ENCODE peak calls at places on chromosomes 3 and 15, in four cellular contexts. H, Q, A and R are unnamed samples.

GRCh38 chr3:57278237-57278636 is 14.2 kb downstream of the ASB14 start:
- DNase-seq in Q (no peak), A (no peak), H (no peak), R (no peak)

GRCh38 chr3:47163023-47163989 is 607 bp downstream of the SETD2 start:
- DNase-seq in A (peak), H (peak), Q (no peak), R (no peak)

GRCh38 chr3:101722394-101723173 is 1.8 kb upstream of the CEP97 start:
- DNase-seq in A (no peak), H (no peak), Q (no peak), R (no peak)

GRCh38 chr3:110332591-110332990 is 739.0 kb upstream of the NECTIN3 start:
- DNase-seq in A (no peak), Q (no peak), H (peak), R (no peak)

GRCh38 chr3:190497809-190498208 is 16.1 kb upstream of the IL1RAP start:
- DNase-seq in A (no peak), Q (no peak), H (no peak), R (no peak)

GRCh38 chr3:53718462-53718861 is 127.8 kb downstream of the CHDH start:
- DNase-seq in H (no peak), A (no peak), Q (no peak), R (no peak)

GRCh38 chr15:89912145-89912673 is 543 bp downstream of the ARPIN start:
- DNase-seq in Q (no peak), A (peak), H (peak), R (no peak)

GRCh38 chr15:71301958-71302621 is 186.8 kb downstream of the THSD4 start:
- DNase-seq in A (no peak), H (no peak), Q (no peak), R (no peak)

GRCh38 chr3:165803471-165803870 is 33.8 kb downstream of the BCHE start:
- DNase-seq in Q (no peak), H (no peak), A (no peak), R (no peak)

GRCh38 chr3:165800970-165801369 is 36.3 kb downstream of the BCHE start:
- DNase-seq in A (peak), Q (no peak), H (no peak), R (no peak)

DNA sequence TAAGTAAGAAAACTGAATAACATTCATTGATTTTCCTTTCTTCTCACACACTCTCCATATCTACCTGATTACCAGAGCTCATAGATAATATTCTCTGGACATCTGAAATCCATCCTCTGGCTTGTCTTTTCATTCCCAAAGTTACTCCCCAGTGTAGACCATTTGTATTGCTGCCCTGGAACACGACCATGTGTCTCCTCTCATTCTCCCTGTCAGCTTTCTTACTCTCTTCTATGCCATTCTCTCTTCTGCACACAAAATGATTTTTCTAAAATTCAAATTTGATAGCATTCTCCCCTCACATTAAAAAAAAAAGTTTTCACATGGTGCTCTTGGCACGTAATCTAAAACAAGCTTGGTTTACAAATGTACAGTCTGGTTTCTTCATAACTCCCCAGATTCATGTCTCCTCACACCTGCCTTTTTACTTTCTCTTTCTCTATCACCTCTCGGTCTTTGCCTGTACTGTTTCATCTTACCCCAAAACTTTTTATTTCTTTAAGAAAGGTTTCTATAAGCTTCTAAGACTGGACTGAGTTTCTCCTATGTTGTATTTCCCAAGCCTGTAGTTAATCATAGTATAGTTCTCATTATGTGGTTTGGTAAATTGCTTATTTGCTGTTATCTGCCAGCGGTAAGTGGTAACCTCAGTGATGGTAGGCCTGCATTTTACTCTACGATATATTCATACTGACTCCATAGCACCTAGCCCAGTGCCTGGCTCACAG is 31.2 kb downstream of the BCHE start:
- DNase-seq in A (no peak), Q (no peak), H (no peak), R (no peak)
- TF ChIP-seq CTCF in A (no peak), Q (no peak), H (no peak), R (no peak)

GRCh38 chr3:141440942-141441341 is 45.9 kb upstream of the RASA2 start:
- DNase-seq in A (no peak), H (no peak), Q (no peak), R (no peak)

GRCh38 chr3:141444586-141445285 is 42.1 kb upstream of the RASA2 start:
- DNase-seq in H (no peak), Q (no peak), A (no peak), R (no peak)

GRCh38 chr3:141441381-141442365 is 45.2 kb upstream of the RASA2 start:
- DNase-seq in H (peak), A (peak), Q (peak), R (peak)

GRCh38 chr3:141442421-141442820 is 44.4 kb upstream of the RASA2 start:
- DNase-seq in Q (no peak), A (no peak), H (no peak), R (no peak)

GRCh38 chr3:141442914-141443313 is 43.9 kb upstream of the RASA2 start:
- DNase-seq in A (no peak), H (no peak), Q (no peak), R (no peak)
- H3K4me3 ChIP-seq in A (no peak), H (no peak), Q (no peak), R (no peak)

GRCh38 chr15:60444289-60444912 is 34.5 kb downstream of the ICE2 start:
- DNase-seq in Q (no peak), H (no peak), A (peak), R (no peak)
- TF ChIP-seq CTCF in Q (peak), H (peak), A (peak), R (peak)

DNA sequence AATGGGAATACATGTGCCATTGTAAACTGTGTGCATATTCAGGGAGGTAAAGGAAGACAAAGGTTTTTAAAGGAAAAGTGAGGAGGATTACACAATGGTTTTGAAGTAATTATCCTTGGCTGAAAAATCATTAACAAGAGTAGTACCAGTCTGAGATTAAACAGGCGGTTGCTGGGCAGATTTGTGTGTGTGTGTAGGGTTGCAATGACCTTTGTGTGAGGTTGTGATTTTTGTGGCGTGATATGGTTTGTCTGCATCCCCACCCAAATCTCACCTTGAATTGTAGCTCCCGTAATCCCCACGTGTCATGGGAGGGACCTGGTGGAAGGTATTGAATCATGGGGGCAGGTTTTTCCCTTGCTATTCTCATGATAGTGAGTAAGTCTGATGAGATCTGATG is 7.0 kb downstream of the DLEC1 start:
- DNase-seq in H (no peak), Q (no peak), A (no peak), R (no peak)
- H3K4me3 ChIP-seq in H (no peak), Q (no peak), A (no peak), R (no peak)

GRCh38 chr15:69061414-69061842 is 46.9 kb downstream of the NOX5 start:
- DNase-seq in A (no peak), H (no peak), Q (no peak), R (no peak)
- TF ChIP-seq CTCF in A (peak), H (no peak), Q (no peak), R (no peak)

DNA sequence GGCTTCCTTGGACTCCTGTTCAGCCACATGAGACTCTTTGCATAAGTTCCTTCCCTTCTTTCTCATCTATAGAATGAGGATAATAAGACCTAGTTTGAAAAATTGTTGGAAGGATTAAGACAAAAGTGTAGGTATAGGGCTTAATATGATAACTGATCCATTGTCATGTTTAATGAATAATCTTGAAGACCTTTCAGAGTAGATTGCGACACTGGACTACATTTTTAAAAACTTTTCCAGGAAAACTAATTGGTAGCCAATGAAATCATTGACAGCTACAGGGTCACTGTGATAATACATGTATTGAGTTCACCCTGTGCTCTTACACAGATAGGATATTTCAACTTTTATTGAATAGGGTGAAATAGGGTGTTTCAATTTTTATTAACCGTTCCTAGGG is 78.5 kb upstream of the FBN1 start:
- DNase-seq in A (no peak), H (no peak), Q (no peak), R (no peak)
- H3K4me3 ChIP-seq in A (no peak), H (no peak), Q (no peak), R (no peak)

GRCh38 chr3:148077318-148077923 is 620.3 kb upstream of the AGTR1 start:
- DNase-seq in A (peak), H (no peak), Q (no peak), R (no peak)
- TF ChIP-seq CTCF in A (peak), H (peak), Q (peak), R (peak)

GRCh38 chr3:43871627-43872245 is 181.0 kb downstream of the ABHD5 start:
- DNase-seq in Q (no peak), H (no peak), A (peak), R (no peak)

GRCh38 chr3:43869491-43869890 is 178.8 kb downstream of the ABHD5 start:
- DNase-seq in H (no peak), A (no peak), Q (no peak), R (no peak)

GRCh38 chr3:43870844-43871626 is 180.3 kb downstream of the ABHD5 start:
- DNase-seq in Q (no peak), A (no peak), H (no peak), R (no peak)

GRCh38 chr3:43872301-43872700 is 181.6 kb downstream of the ABHD5 start:
- DNase-seq in H (no peak), Q (peak), A (peak), R (peak)

GRCh38 chr3:43870110-43870509 is 179.4 kb downstream of the ABHD5 start:
- DNase-seq in H (no peak), Q (peak), A (peak), R (no peak)
- H3K4me3 ChIP-seq in H (no peak), Q (no peak), A (no peak), R (no peak)

GRCh38 chr3:29153811-29154210 is 127.1 kb upstream of the RBMS3 start:
- DNase-seq in Q (no peak), A (peak), H (no peak), R (no peak)

GRCh38 chr3:29156071-29156715 is 124.7 kb upstream of the RBMS3 start:
- DNase-seq in H (no peak), Q (no peak), A (peak), R (no peak)

DNA sequence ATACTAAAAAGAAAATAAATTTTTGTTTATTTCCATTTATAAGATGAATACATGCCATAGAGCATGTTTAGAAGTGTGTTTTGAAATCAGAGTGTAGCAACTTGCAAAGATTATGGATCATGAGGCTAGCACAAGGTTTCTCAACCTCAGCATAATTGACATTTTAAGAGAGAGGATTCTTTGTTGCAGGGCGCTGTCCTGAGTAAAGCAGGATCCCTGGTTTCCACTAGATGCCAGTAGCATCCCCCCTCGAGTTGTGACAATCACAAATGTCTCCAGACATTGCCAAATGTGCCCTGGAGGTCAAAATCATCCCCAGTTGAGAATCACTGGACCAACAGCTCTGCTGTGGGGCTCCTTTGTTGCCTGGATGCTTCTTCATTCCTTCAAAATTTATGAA is 128.5 kb upstream of the RBMS3 start:
- DNase-seq in H (no peak), A (no peak), Q (no peak), R (no peak)
- TF ChIP-seq CTCF in H (no peak), A (no peak), Q (no peak), R (no peak)